ENCODE peak calls at places on chromosomes 3 and 15, in six cellular contexts. Y is endodermal cell, T is GM06990, R is mucosa of descending colon, L is glutamatergic neuron, B is psoas muscle. F is an unnamed sample.

GRCh38 chr3:174859756-174860155 is 622 bp downstream of the NAALADL2 start:
- DNase-seq in L (no peak), Y (no peak), R (no peak), T (no peak), B (no peak), F (no peak)

GRCh38 chr3:111874177-111874820 is 15.2 kb downstream of the PHLDB2 start:
- DNase-seq in B (no peak), L (no peak), T (no peak), Y (no peak), R (no peak), F (no peak)

GRCh38 chr15:35309886-35310285 is 224.8 kb upstream of the NANOGP8 start:
- DNase-seq in T (no peak), L (no peak), Y (no peak), B (no peak), R (no peak), F (no peak)

GRCh38 chr15:77579498-77580188 is 53.1 kb downstream of the LINGO1 start:
- DNase-seq in L (no peak), B (no peak), R (no peak), Y (no peak), T (no peak), F (no peak)

GRCh38 chr15:40731034-40731433 is 24.0 kb downstream of the RMDN3 start:
- DNase-seq in L (no peak), B (no peak), T (no peak), Y (peak), R (no peak), F (no peak)

GRCh38 chr3:177729939-177730700 is 532.8 kb upstream of the TBL1XR1 start:
- DNase-seq in L (peak), T (no peak), Y (no peak), B (peak), R (no peak), F (no peak)

GRCh38 chr15:51809457-51809856 is 20.0 kb upstream of the TMOD3 start:
- DNase-seq in L (no peak), Y (no peak), R (no peak), B (no peak), T (no peak), F (no peak)

GRCh38 chr3:125394406-125394805 is 19.3 kb upstream of the ZNF148 start:
- DNase-seq in R (no peak), B (no peak), Y (no peak), T (no peak), L (no peak), F (no peak)

GRCh38 chr15:39623550-39623931 is 42.7 kb downstream of the THBS1 start:
- DNase-seq in B (no peak), R (no peak), L (no peak), Y (no peak), T (peak), F (no peak)

GRCh38 chr15:73856458-73857192 is 16.7 kb upstream of the TBC1D21 start:
- DNase-seq in R (no peak), L (no peak), T (no peak), B (no peak), Y (peak), F (no peak)

GRCh38 chr3:177294221-177294620 is 96.9 kb upstream of the TBL1XR1 start:
- DNase-seq in T (no peak), L (no peak), R (no peak), Y (no peak), B (peak), F (no peak)

GRCh38 chr3:138082085-138082991 is 33.1 kb downstream of the DZIP1L start:
- DNase-seq in Y (no peak), L (no peak), B (no peak), R (no peak), T (no peak), F (no peak)

GRCh38 chr3:23739536-23739935 is 66.2 kb upstream of the UBE2E1 start:
- DNase-seq in L (no peak), B (no peak), R (no peak), Y (no peak), T (no peak), F (no peak)

GRCh38 chr3:193016437-193016887 is 98.8 kb upstream of the MB21D2 start:
- DNase-seq in B (peak), L (no peak), T (no peak), R (no peak), Y (peak), F (no peak)

GRCh38 chr3:109803274-109803673 is 465.9 kb upstream of the DPPA4 start:
- DNase-seq in B (no peak), T (no peak), Y (peak), L (no peak), R (no peak), F (no peak)

GRCh38 chr3:36227982-36228381 is 152.3 kb upstream of the STAC start:
- DNase-seq in B (no peak), T (no peak), Y (no peak), R (no peak), L (peak), F (no peak)

GRCh38 chr15:78059110-78059839 is 18.2 kb downstream of the TBC1D2B start:
- DNase-seq in T (no peak), L (peak), Y (no peak), B (no peak), R (no peak), F (no peak)

GRCh38 chr3:142279965-142280590 is 54.7 kb upstream of the GK5 start:
- DNase-seq in B (no peak), Y (peak), L (peak), R (no peak), T (peak), F (peak)

GRCh38 chr3:186787642-186788481 is 4.5 kb downstream of the EIF4A2 start:
- DNase-seq in B (no peak), R (no peak), T (no peak), L (no peak), Y (no peak), F (no peak)

GRCh38 chr3:25635038-25635437 is 29.7 kb downstream of the TOP2B start:
- DNase-seq in Y (no peak), T (no peak), B (no peak), R (no peak), L (no peak), F (no peak)

GRCh38 chr3:49930922-49931321 is 1.3 kb upstream of the MON1A start:
- DNase-seq in B (no peak), Y (peak), R (no peak), L (no peak), T (no peak), F (peak)

GRCh38 chr3:75906555-75907112 is 121.3 kb upstream of the ZNF717 start:
- DNase-seq in Y (peak), T (no peak), L (peak), R (peak), B (peak), F (peak)

GRCh38 chr3:24472358-24472757 is 22.3 kb downstream of the THRB start:
- DNase-seq in Y (no peak), T (no peak), B (no peak), R (no peak), L (no peak), F (no peak)

GRCh38 chr3:150490212-150490611 is 56.1 kb downstream of the SERP1 start:
- DNase-seq in R (no peak), Y (no peak), T (no peak), L (no peak), B (no peak), F (no peak)

GRCh38 chr3:150497956-150498355 is 48.3 kb downstream of the SERP1 start:
- DNase-seq in Y (no peak), L (no peak), R (no peak), T (no peak), B (no peak), F (no peak)

GRCh38 chr3:150495149-150495548 is 51.1 kb downstream of the SERP1 start:
- DNase-seq in T (no peak), B (no peak), Y (no peak), R (no peak), L (no peak), F (no peak)

GRCh38 chr3:150495563-150496168 is 50.6 kb downstream of the SERP1 start:
- DNase-seq in L (no peak), R (no peak), B (no peak), T (peak), Y (no peak), F (peak)
- TF ChIP-seq CTCF in L (peak), R (peak), B (peak), T (peak), Y (peak), F (peak)

GRCh38 chr3:184305577-184305976 is 6.5 kb downstream of the PSMD2 start:
- DNase-seq in R (no peak), L (no peak), B (no peak), Y (no peak), T (no peak), F (no peak)
- TF ChIP-seq CTCF in R (no peak), L (no peak), B (peak), Y (peak), T (peak), F (no peak)

GRCh38 chr3:56800373-56801150 is 1.2 kb downstream of the ARHGEF3 start:
- DNase-seq in L (no peak), T (peak), B (no peak), R (peak), Y (peak), F (no peak)

GRCh38 chr3:56801151-56801596 is 575 bp downstream of the ARHGEF3 start:
- DNase-seq in T (no peak), B (no peak), Y (peak), R (no peak), L (no peak), F (no peak)

GRCh38 chr3:56802411-56802745 is 629 bp upstream of the ARHGEF3 start:
- DNase-seq in B (no peak), R (no peak), Y (no peak), L (no peak), T (no peak), F (no peak)

GRCh38 chr3:56802793-56803192 is 1.0 kb upstream of the ARHGEF3 start:
- DNase-seq in T (no peak), Y (peak), L (no peak), B (no peak), R (no peak), F (no peak)

DNA sequence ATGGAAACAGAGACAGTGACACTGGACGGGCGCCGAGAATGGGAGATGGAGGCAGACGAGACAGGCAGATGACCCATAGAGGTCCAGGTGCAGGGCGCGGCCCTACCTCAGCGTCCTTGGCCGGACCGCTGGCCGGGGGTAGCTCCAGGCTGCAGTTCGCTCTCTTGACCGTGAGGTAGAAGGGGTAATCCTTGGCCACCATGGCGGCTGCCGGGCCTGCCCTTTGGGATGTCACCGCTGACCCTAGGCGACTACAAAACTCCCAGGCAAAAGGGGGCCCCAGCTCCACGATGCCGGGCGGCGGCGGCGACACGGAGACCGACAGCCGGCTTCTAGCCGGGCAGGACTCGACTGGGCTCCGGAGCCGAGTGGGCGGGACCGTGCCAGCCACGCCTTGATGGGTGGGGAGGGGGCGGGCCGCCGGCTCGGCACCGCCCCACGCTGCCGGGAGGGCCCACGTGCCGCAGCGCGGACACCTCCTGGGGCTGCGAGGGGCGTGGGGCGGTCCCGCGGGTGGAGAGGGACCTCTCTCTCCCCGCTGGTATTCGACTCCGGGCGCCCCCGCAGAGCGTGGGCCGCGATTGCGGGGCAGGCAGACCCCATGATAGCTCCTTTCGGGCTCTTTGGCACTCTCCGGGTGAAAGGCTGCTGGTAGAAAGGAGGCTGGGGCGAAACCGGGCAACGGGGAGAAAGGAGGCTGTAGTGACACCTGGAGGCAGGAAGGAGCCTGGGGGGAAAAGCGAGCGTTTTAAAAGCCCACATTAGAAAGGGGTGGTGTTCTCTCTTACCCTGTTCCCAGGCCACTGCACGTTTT is at the start of gene ARHGEF3:
- DNase-seq in Y (peak), R (peak), B (peak), T (peak), L (peak), F (peak)
- TF ChIP-seq CTCF in Y (peak), R (peak), B (peak), T (peak), L (peak), F (no peak)

DNA sequence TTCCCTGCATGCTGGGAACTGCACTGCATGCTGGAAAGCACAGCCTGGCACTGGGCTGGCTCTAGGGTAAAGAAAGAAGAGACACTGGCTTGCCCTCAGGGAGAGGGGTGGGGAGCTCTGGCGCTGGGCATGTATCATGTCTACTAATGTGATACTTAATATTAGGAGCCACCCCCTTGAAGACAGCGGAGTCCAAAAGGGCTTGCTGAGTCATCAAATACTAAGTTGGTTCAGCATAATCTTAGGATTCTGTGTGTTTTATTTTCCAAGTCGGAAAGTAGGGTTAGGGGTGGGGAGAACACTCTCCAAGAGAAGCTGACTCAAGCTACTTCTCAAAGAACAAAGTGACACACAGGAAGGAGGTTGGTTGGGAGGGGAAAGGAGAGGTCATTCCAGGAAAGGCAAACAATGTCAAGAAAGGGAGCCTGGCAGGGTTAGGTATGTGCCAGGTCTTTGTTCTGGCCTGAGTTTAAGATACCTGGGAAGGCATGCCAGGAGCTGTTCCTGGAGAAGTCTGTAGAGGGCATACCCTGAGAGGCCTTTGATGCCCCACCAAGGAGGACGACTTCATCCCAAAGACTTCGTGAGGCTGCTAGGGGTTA is 237.8 kb upstream of the NR2E3 start:
- DNase-seq in R (no peak), Y (peak), T (no peak), B (no peak), L (no peak), F (no peak)
- TF ChIP-seq CTCF in R (no peak), Y (peak), T (no peak), B (no peak), L (no peak), F (no peak)

GRCh38 chr3:851098-851790 is 241.6 kb upstream of the CNTN6 start:
- DNase-seq in B (no peak), Y (peak), R (no peak), L (no peak), T (no peak), F (no peak)

GRCh38 chr3:853489-853888 is 239.3 kb upstream of the CNTN6 start:
- DNase-seq in T (no peak), B (no peak), R (no peak), L (no peak), Y (no peak), F (no peak)

DNA sequence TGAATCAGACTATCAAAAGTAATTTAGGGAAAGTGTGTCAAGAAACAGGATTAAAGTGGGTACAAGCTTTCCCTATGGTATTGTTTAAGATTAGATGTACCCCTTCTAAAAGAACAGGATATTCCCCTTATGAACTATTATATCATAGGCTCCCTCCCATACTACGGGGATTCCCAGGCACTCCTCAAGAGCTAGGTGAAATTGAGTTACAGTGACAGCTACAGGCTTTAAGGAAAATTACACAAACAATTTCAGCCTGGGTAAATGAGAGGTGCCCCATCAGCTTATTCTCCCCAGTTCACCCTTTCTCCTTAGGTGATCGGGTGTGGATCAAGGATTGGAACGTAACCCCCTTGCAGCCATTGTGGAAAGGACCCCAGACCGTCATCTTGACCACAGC is 240.8 kb upstream of the CNTN6 start:
- DNase-seq in L (no peak), Y (no peak), B (no peak), T (no peak), R (no peak), F (no peak)
- TF ChIP-seq CTCF in L (no peak), Y (peak), B (no peak), T (peak), R (no peak), F (no peak)

GRCh38 chr3:33103480-33103879 is 6.5 kb upstream of the GLB1 start:
- DNase-seq in R (no peak), L (no peak), Y (no peak), T (no peak), B (no peak), F (no peak)
- TF ChIP-seq CTCF in R (no peak), L (no peak), Y (no peak), T (no peak), B (no peak), F (no peak)

DNA sequence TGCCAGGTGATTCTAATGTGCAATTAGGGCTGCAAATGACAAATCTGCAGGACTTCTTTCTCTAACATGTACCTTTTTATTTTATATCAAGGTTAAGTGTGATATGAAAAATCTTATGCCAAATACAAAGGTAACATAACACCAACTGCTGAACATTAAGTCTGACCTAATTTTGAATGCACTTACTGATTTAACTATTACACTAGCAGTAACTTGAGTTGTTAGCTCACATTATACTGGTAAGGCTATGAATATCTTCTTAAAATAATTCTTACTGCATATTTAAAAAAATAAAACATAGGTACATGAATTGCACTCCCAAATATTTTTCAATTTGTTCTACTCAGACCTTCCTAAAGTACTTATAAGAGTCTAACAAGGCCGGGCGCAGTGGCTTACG is 259.2 kb downstream of the CD47 start:
- DNase-seq in R (no peak), T (no peak), L (no peak), B (no peak), Y (no peak), F (no peak)
- TF ChIP-seq CTCF in R (no peak), T (no peak), L (no peak), B (no peak), Y (no peak), F (no peak)

GRCh38 chr3:190119734-190120133 is 963 bp downstream of the P3H2 start:
- DNase-seq in Y (no peak), B (no peak), R (no peak), T (peak), L (no peak), F (no peak)

GRCh38 chr3:190122198-190122771 is 1.6 kb upstream of the P3H2 start:
- DNase-seq in Y (no peak), T (no peak), B (no peak), L (no peak), R (no peak), F (no peak)

GRCh38 chr3:190120161-190121060 is at the start of gene P3H2:
- DNase-seq in R (peak), T (peak), B (peak), L (peak), Y (peak), F (peak)

GRCh38 chr3:190124067-190124466 is 3.4 kb upstream of the P3H2 start:
- DNase-seq in L (no peak), B (no peak), R (no peak), T (no peak), Y (no peak), F (no peak)

GRCh38 chr3:190121061-190121765 is 516 bp upstream of the P3H2 start:
- DNase-seq in B (no peak), R (no peak), T (no peak), Y (no peak), L (no peak), F (no peak)
- TF ChIP-seq CTCF in B (no peak), R (no peak), T (no peak), Y (no peak), L (no peak), F (no peak)

GRCh38 chr3:32438596-32439344 is 47.1 kb downstream of the CMTM7 start:
- DNase-seq in B (no peak), L (no peak), Y (no peak), T (peak), R (no peak), F (no peak)
- TF ChIP-seq CTCF in B (no peak), L (no peak), Y (no peak), T (no peak), R (no peak), F (no peak)

GRCh38 chr3:155323063-155323666 is 29.7 kb upstream of the STRIT1 start:
- DNase-seq in L (no peak), B (no peak), Y (peak), T (no peak), R (no peak), F (peak)

GRCh38 chr3:155326249-155326648 is 32.8 kb upstream of the STRIT1 start:
- DNase-seq in B (no peak), L (no peak), Y (no peak), T (no peak), R (no peak), F (no peak)

GRCh38 chr3:155326901-155327300 is 33.4 kb upstream of the STRIT1 start:
- DNase-seq in Y (no peak), B (no peak), L (no peak), T (no peak), R (no peak), F (no peak)

GRCh38 chr3:155327430-155327829 is 33.9 kb upstream of the STRIT1 start:
- DNase-seq in B (no peak), R (no peak), Y (no peak), T (no peak), L (no peak), F (no peak)

GRCh38 chr3:155325263-155325835 is 31.9 kb upstream of the STRIT1 start:
- DNase-seq in L (peak), B (no peak), Y (no peak), T (no peak), R (no peak), F (no peak)
- TF ChIP-seq CTCF in L (no peak), B (no peak), Y (peak), T (no peak), R (no peak), F (no peak)